ENCODE peak calls at places on chromosomes 4 and X, in eight cellular contexts. V, C, L, W, F, T, Q and J are unnamed samples.

GRCh38 chr4:148951346-148951745 is 509.1 kb upstream of the NR3C2 start:
- DNase-seq in V (no peak), C (no peak), L (no peak), W (no peak), F (peak; percentile 4), T (no peak), Q (no peak), J (no peak)

GRCh38 chr4:83197555-83198235 is 83.2 kb upstream of the PLAC8 start:
- DNase-seq in V (no peak), C (peak; percentile 68), L (no peak), W (no peak), F (no peak), T (no peak), Q (no peak), J (peak; percentile 79)

GRCh38 chr4:188663369-188663768 is 524.1 kb downstream of the TRIML1 start:
- DNase-seq in V (no peak), C (no peak), L (no peak), W (no peak), F (no peak), T (no peak), Q (no peak), J (no peak)

GRCh38 chr4:3791910-3792542 is 25.8 kb downstream of the ADRA2C start:
- DNase-seq in V (no peak), C (no peak), L (no peak), W (no peak), F (peak; percentile 8), T (no peak), Q (peak; percentile 70), J (no peak)

GRCh38 chr4:68877555-68877954 is 61.8 kb downstream of the UGT2B10 start:
- DNase-seq in V (no peak), C (no peak), L (no peak), W (no peak), F (no peak), T (no peak), Q (no peak), J (no peak)

GRCh38 chr4:119016636-119017035 is 119.0 kb upstream of the MYOZ2 start:
- DNase-seq in V (no peak), C (no peak), L (no peak), W (no peak), F (peak; percentile 93), T (no peak), Q (no peak), J (no peak)

GRCh38 chrX:40358994-40359393 is 221.8 kb upstream of the ATP6AP2 start:
- DNase-seq in V (no peak), C (no peak), L (no peak), W (no peak), F (no peak), T (no peak), Q (no peak), J (no peak)

GRCh38 chr4:148965080-148965479 is 522.9 kb upstream of the NR3C2 start:
- DNase-seq in V (no peak), C (no peak), L (no peak), W (no peak), F (no peak), T (no peak), Q (no peak), J (no peak)

GRCh38 chr4:139556735-139557505 is 901 bp upstream of the SETD7 start:
- DNase-seq in V (peak; percentile 11), C (peak; percentile 79), L (peak; percentile 49), W (peak; percentile 37), F (no peak), T (peak; percentile 35), Q (peak; percentile 79), J (peak; percentile 92)

DNA sequence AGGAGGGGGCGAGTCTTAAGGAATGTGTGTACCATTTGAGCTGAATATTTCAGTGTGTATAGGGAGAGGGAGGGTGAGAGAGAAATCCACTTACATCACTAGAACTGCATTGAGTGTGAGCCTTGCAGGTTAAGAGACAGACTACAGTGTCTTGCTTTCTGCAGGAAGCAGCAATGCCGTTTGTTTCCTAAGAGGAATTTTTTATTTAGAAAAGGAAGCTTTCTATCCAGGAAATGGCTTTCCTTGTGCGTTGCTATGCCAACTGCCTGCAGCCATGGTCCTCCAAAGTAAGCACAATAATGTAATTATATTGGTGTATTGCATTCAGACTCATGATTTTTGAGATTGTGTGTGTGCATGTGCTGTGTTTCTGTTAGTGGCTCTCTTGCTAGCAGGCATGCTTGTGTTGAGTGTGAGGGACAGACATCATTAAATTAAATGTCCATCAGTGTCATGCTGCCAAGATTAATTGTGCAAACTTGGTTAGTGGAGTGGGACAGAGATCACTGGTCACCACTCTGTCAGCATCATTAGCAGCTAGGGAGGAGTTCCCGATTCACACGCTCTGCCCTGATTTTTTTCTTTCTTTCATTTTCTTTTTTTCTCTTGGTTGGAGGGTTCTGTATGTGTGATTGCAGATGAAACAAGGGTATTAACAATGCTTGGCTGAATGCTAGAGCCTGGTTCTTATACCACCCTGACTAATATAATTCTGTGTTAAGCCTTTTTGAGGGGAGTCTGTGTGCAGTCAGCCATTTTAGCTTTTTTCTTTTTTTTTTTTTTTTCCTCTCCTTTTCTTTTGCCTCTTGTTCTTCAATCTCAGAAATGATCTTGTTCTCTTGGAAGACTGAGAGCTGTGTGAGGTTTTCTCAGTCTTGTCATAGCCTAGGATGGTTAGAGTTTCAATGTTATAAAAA is 164.4 kb downstream of the RAPGEF2 start:
- DNase-seq in V (no peak), C (no peak), L (no peak), W (no peak), F (peak; percentile 48), T (no peak), Q (no peak), J (no peak)
- TF ChIP-seq POLR2A in V (no peak), C (no peak), L (no peak), W (no peak), F (no peak), T (no peak), Q (no peak), J (no peak)

DNA sequence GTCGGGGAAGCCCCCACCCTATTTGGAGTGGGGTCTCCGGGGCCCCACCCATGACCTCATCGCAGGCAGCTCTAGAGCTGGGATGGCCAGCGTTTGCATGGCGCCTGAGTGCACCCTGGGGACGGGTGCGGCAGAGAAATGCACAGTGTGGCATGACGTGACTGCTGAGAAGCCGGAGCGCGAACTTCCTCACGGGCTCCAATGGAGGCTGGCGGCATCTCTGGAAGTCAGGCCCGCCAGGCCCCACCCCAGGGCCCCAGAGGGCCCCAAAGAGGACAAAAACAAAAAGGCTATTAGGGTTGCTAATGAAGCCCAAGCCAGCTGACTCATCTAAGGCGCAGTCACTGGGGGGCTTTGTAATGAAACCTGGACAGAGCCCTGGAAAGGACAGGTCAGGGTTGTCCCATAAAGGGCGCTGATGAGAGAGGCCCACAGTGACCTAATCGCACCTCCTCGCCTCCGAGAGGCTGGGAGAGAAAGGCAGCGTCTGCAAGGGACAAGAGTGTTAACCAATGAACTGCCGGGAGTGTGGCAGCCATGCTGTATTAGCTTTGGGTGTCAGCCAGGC is 86.0 kb upstream of the C1QTNF7 start:
- DNase-seq in V (no peak), C (no peak), L (no peak), W (no peak), F (no peak), T (no peak), Q (no peak), J (no peak)
- H3K27ac ChIP-seq in V (peak overlapping the region; percentile 62), C (peak overlapping the region; percentile 25), L (no peak overlapping the region), W (peak overlapping the region; percentile 73), F (no peak overlapping the region), T (no peak overlapping the region), Q (no peak overlapping the region), J (no peak overlapping the region)

DNA sequence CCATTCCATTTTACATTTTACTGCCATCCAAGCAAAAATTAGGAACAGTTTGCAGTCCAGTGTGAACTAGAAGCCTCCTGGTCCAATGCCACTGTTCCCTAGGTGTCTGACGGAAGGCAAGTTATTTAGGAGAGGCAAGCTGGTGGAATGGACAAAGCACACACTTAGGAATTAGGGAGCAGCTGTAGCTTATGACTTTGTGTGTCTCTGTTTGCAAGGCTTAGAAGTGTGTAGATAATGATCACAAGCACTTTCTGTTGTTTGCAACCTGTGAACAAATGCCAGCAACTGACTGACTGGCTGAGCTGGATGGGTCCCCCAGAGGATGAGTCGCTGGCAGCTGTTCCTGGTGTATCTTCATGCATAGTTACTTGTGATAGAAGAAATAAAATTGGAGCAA is 64.1 kb upstream of the BEND4 start:
- DNase-seq in V (no peak), C (no peak), L (no peak), W (no peak), F (no peak), T (no peak), Q (no peak), J (no peak)
- TF ChIP-seq CTCF in V (no peak), C (no peak), L (no peak), W (no peak), F (no peak), T (no peak), Q (no peak), J (no peak)

DNA sequence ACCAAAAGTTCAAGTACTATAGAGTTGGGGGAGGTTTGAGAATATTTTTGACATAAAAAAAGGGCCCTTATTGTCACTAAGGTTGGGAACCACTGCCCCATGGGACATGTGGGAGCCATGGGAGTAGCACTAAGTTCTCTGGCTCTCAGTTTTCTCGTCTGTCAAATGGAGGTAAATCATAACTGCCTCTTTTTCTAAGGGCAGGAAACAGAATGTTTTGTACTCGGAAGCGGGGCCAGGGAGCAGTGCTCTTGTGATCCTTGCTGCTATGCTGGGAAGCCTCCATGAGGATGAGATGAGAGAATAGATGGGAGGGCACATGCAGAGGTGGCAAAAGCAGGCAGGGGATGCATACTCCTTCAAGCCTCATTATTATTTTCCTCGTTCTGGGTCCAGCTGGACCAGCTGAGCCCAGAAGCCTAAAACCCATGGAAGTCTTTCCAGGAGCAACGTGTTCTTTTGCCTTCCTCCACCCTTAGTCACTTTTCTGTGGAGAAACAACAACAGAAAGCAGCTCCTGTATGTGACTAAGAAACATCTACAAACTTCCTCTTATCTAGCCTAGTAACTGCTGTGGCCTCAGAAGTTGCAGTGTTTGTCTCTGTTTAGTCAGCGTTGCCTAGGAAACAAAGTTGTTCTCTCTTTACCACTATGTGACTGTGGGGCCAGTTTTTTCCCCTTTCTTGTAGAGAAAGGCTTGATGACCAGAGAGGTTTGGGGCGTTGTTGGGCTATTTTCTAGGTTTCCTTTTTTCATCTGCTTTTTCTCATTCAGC is 64.8 kb downstream of the TSC22D3 start:
- DNase-seq in V (peak; percentile 13), C (peak; percentile 70), L (peak; percentile 76), W (peak; percentile 45), F (peak; percentile 93), T (peak; percentile 76), Q (peak; percentile 64), J (peak; percentile 59)
- TF ChIP-seq POLR2A in V (no peak), C (no peak), L (peak; percentile 42), W (peak; percentile 46), F (no peak), T (no peak), Q (no peak), J (peak; percentile 47)